ENCODE peak calls at places on chromosome 1, in seven cellular contexts. D is transverse colon; G is thoracic aorta; A is CD8-positive, alpha-beta memory T cell; J is pancreas; E is CD8-positive, alpha-beta T cell; V is breast epithelium. I is an unnamed sample.

GRCh38 chr1:40423951-40424618 is 26.2 kb upstream of the ZFP69B start:
- DNase-seq in D (no peak), G (no peak), A (no peak), J (no peak), E (no peak), V (no peak), I (no peak)

GRCh38 chr1:58590019-58590418 is 13.0 kb upstream of the TACSTD2 start:
- DNase-seq in D (no peak), G (no peak), A (no peak), J (no peak), E (no peak), V (no peak), I (no peak)

GRCh38 chr1:159826436-159827101 is at the start of gene SLAMF8:
- DNase-seq in D (peak; percentile 61), G (no peak), A (peak; percentile 82), J (peak; percentile 42), E (peak; percentile 40), V (no peak), I (no peak)

GRCh38 chr1:219398815-219399396 is 214.0 kb downstream of the ZC3H11B start:
- DNase-seq in D (no peak), G (no peak), A (no peak), J (no peak), E (no peak), V (no peak), I (no peak)

GRCh38 chr1:181179279-181179979 is 90.9 kb downstream of the IER5 start:
- DNase-seq in D (no peak), G (no peak), A (no peak), J (no peak), E (no peak), V (no peak), I (no peak)

GRCh38 chr1:235468970-235469369 is 35.3 kb downstream of the B3GALNT2 start:
- DNase-seq in D (no peak), G (no peak), A (no peak), J (no peak), E (no peak), V (no peak), I (no peak)

GRCh38 chr1:237012789-237013383 is 8.6 kb upstream of the MT1HL1 start:
- DNase-seq in D (peak; percentile 63), G (peak; percentile 89), A (no peak), J (peak; percentile 80), E (no peak), V (peak; percentile 62), I (no peak)

GRCh38 chr1:65812065-65812464 is 19.4 kb downstream of the PDE4B start:
- DNase-seq in D (peak; percentile 39), G (no peak), A (no peak), J (peak; percentile 34), E (no peak), V (no peak), I (no peak)

GRCh38 chr1:212816567-212817278 is 25.0 kb downstream of the TATDN3 start:
- DNase-seq in D (no peak), G (no peak), A (no peak), J (no peak), E (no peak), V (no peak), I (no peak)

GRCh38 chr1:181090653-181091126 is 2.2 kb downstream of the IER5 start:
- DNase-seq in D (peak; percentile 62), G (no peak), A (peak; percentile 62), J (no peak), E (no peak), V (no peak), I (no peak)

GRCh38 chr1:18158731-18159130 is 51.1 kb downstream of the IGSF21 start:
- DNase-seq in D (no peak), G (no peak), A (no peak), J (no peak), E (no peak), V (no peak), I (no peak)

GRCh38 chr1:11550664-11551283 is 71.8 kb downstream of the DISP3 start:
- DNase-seq in D (peak; percentile 17), G (no peak), A (no peak), J (peak; percentile 63), E (no peak), V (peak; percentile 61), I (no peak)

DNA sequence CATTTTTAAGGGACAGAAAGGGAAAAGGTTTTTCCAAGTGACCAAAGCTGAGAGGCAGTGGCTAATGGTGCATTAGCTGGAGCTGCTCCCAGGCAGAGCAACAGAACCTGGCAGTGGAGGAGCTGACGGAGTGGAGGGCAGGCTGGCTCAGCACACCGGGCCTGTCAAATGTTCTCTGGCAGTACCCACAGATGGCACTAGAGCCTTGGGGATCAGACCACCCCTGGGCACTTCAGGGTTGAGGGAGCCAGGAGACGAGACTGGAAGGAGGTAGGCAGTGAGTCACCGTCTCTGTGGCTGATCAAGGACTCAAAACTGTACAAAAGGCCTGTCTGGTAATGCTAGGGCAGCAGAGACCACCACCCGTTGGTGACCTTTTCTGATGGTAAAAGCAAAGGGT is 121.7 kb upstream of the KIAA0040 start:
- DNase-seq in D (no peak), G (no peak), A (no peak), J (no peak), E (no peak), V (no peak), I (no peak)
- H3K4me3 ChIP-seq in D (no peak overlapping the region), G (no peak overlapping the region), A (no peak overlapping the region), J (no peak overlapping the region), E (no peak overlapping the region), V (no peak overlapping the region), I (no peak overlapping the region)

DNA sequence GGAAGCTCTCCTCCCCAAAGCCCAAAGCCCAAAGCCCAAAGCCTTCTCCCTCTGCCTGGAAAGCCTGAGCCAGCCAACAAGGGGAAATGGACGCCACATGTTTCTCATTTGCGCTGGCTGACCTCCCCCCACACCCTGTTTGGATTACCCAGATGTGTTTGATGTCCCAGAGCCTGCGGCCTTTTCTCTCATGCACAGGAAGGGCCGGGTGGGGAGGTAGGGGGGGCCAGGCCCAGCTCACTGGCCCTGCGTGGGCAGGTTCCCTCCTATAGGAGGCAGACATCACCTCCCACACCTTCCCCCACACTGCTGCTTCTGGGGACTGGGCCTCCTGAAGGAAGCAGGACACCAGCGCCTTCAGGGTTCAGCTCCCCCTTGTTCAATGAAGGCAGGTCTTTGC is 116.3 kb downstream of the NAV1 start:
- DNase-seq in D (no peak), G (no peak), A (no peak), J (no peak), E (no peak), V (no peak), I (no peak)
- H3K4me1 ChIP-seq in D (peaks cover 24% of the 10 kb centered on the region), G (peaks cover 6% of the 10 kb centered on the region), A (no peaks in the 10 kb centered on the region), J (peaks cover 9% of the 10 kb centered on the region), E (no peaks in the 10 kb centered on the region), V (no peaks in the 10 kb centered on the region), I (peaks cover 46% of the 10 kb centered on the region)

GRCh38 chr1:246773213-246773641 is 49.0 kb downstream of the SCCPDH start:
- DNase-seq in D (no peak), G (no peak), A (no peak), J (no peak), E (no peak), V (no peak), I (no peak)
- H3K27me3 ChIP-seq in D (no peaks in the 10 kb centered on the region), G (no peaks in the 10 kb centered on the region), A (no peaks in the 10 kb centered on the region), J (no peaks in the 10 kb centered on the region), E (no peaks in the 10 kb centered on the region), V (no peaks in the 10 kb centered on the region), I (no peaks in the 10 kb centered on the region)

GRCh38 chr1:218353656-218354055 is 8.5 kb downstream of the TGFB2 start:
- DNase-seq in D (no peak), G (no peak), A (no peak), J (no peak), E (no peak), V (no peak), I (no peak)

GRCh38 chr1:218349365-218350021 is 4.4 kb downstream of the TGFB2 start:
- DNase-seq in D (no peak), G (no peak), A (no peak), J (no peak), E (no peak), V (no peak), I (no peak)

GRCh38 chr1:218350909-218351616 is 5.9 kb downstream of the TGFB2 start:
- DNase-seq in D (no peak), G (no peak), A (no peak), J (no peak), E (no peak), V (no peak), I (no peak)

GRCh38 chr1:218350022-218350525 is 4.9 kb downstream of the TGFB2 start:
- DNase-seq in D (no peak), G (no peak), A (no peak), J (no peak), E (no peak), V (no peak), I (no peak)

GRCh38 chr1:218351617-218352438 is 6.7 kb downstream of the TGFB2 start:
- DNase-seq in D (no peak), G (no peak), A (no peak), J (no peak), E (no peak), V (no peak), I (no peak)
- H3K4me3 ChIP-seq in D (no peak overlapping the region), G (peak overlapping the region; percentile 83), A (peak overlapping the region; percentile 30), J (no peak overlapping the region), E (peak overlapping the region; percentile 40), V (peak overlapping the region; percentile 29), I (peak overlapping the region; percentile 29)

GRCh38 chr1:9070421-9071015 is 1.1 kb upstream of the SLC2A5 start:
- DNase-seq in D (no peak), G (no peak), A (no peak), J (no peak), E (no peak), V (no peak), I (no peak)

GRCh38 chr1:9065213-9065751 is 4.2 kb downstream of the SLC2A5 start:
- DNase-seq in D (no peak), G (no peak), A (no peak), J (no peak), E (no peak), V (no peak), I (no peak)

GRCh38 chr1:9069324-9070100 is at the start of gene SLC2A5:
- DNase-seq in D (peak; percentile 49), G (no peak), A (no peak), J (no peak), E (no peak), V (no peak), I (no peak)

GRCh38 chr1:9068971-9069323 is 488 bp downstream of the SLC2A5 start:
- DNase-seq in D (no peak), G (no peak), A (no peak), J (no peak), E (no peak), V (no peak), I (no peak)

DNA sequence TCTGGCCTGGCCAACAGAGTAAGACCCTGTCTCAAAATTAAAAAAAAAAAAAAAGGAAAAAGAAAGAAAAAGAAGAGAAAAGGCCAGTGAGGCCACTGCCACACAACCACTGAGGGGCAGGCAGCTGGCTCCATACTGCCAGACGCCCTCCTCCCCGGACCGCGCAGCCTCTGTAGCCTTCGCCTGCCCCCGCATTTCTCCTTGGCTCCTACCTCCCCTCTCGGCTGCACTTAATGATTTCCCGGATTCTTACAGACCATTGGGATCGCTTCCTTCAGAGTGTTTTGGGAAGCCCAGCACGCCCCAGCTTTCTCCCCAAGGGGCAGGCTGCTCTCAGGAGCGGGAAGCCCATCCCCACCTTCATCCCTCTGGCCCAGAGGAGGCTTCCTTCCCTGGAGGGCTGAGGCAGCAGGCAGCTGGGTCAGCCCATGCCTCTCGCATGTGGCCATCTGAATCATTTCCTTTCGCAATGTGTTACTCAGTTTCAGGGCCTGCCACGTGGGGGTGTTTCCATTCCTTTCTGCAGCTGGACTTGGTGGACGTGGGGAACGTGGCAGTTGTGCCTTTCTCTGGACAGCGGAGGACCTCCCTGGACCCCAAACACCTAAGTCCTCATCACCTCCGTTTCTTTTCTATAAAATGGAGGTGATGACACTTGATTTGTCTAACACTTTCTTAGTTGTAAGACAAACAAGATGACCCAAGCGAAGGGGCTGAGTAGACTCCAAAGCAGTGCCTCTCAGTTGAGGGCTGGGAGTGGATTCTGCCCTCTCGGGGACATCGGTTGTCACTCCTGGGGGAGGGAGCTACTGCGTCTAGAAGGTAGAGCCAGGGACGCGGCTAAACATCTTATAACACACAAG is 2.3 kb downstream of the SLC2A5 start:
- DNase-seq in D (peak; percentile 53), G (no peak), A (no peak), J (peak; percentile 58), E (no peak), V (no peak), I (no peak)
- H3K4me1 ChIP-seq in D (peaks cover 22% of the 10 kb centered on the region), G (peaks cover 12% of the 10 kb centered on the region), A (no peaks in the 10 kb centered on the region), J (no peaks in the 10 kb centered on the region), E (no peaks in the 10 kb centered on the region), V (no peaks in the 10 kb centered on the region), I (peaks cover 84% of the 10 kb centered on the region)

I was measured in esophagus squamous epithelium.